ENCODE peak calls at places on chromosome 22, in seven cellular contexts. P is Panc1, K is HCT116, D is prostate gland, H is adrenal gland, Y is psoas muscle, O is OCI-LY7. N is an unnamed sample. For H3K36me3, the result is how much of the 10 kb centered on the place peaks cover.

GRCh38 chr22:29149841-29150555 is 55.7 kb upstream of the EMID1 start:
- DNase-seq in H (peak), P (no peak), Y (peak), O (no peak), D (no peak), K (no peak), N (no peak)

GRCh38 chr22:42905702-42906183 is 48.7 kb upstream of the ARFGAP3 start:
- DNase-seq in P (no peak), Y (peak), H (peak), K (no peak), D (peak), O (no peak), N (no peak)

GRCh38 chr22:20109411-20110358 is 6.2 kb upstream of the RANBP1 start:
- DNase-seq in P (no peak), K (no peak), H (peak), O (no peak), Y (peak), D (no peak), N (no peak)

GRCh38 chr22:36568846-36569245 is 39.9 kb upstream of the EIF3D start:
- DNase-seq in D (no peak), O (no peak), Y (no peak), P (no peak), K (no peak), H (no peak), N (no peak)

GRCh38 chr22:33568934-33569496 is 351.3 kb downstream of the LARGE1 start:
- DNase-seq in P (no peak), D (no peak), H (no peak), O (peak), Y (no peak), K (no peak), N (no peak)

GRCh38 chr22:22210375-22210774 is 34.2 kb upstream of the VPREB1 start:
- DNase-seq in P (peak), H (no peak), Y (no peak), D (no peak), K (peak), O (no peak), N (no peak)

GRCh38 chr22:21587803-21588611 is 20.5 kb downstream of the UBE2L3 start:
- DNase-seq in H (no peak), O (peak), D (no peak), K (no peak), Y (no peak), P (no peak), N (no peak)

GRCh38 chr22:37487559-37487958 is 1.4 kb upstream of the MFNG start:
- DNase-seq in P (no peak), K (no peak), H (no peak), Y (no peak), O (peak), D (no peak), N (peak)

GRCh38 chr22:44220727-44221680 is 40.3 kb downstream of the PARVG start:
- DNase-seq in O (no peak), D (no peak), Y (no peak), H (no peak), P (no peak), K (no peak), N (no peak)

GRCh38 chr22:38751422-38752346 is 4.1 kb downstream of the SUN2 start:
- DNase-seq in O (peak), Y (peak), D (peak), H (peak), P (no peak), K (no peak), N (no peak)

GRCh38 chr22:40922484-40923303 is 28.5 kb upstream of the RBX1 start:
- DNase-seq in O (peak), P (peak), H (no peak), Y (no peak), K (peak), D (peak), N (no peak)

GRCh38 chr22:29480512-29481264 is 670 bp downstream of the NEFH start:
- DNase-seq in D (no peak), O (no peak), Y (no peak), P (no peak), K (no peak), H (peak), N (no peak)

GRCh38 chr22:36562261-36562835 is 33.4 kb upstream of the EIF3D start:
- DNase-seq in O (no peak), D (no peak), K (no peak), P (no peak), H (no peak), Y (no peak), N (no peak)

GRCh38 chr22:43305806-43306205 is 37.4 kb downstream of the SCUBE1 start:
- DNase-seq in P (no peak), D (no peak), K (no peak), Y (no peak), H (no peak), O (no peak), N (no peak)

GRCh38 chr22:50683086-50683993 is 10.7 kb downstream of the SHANK3 start:
- DNase-seq in Y (no peak), K (no peak), H (no peak), D (no peak), O (no peak), P (no peak), N (peak)

GRCh38 chr22:40325315-40325714 is 21.0 kb upstream of the ADSL start:
- DNase-seq in Y (no peak), O (no peak), H (no peak), K (no peak), P (no peak), D (no peak), N (no peak)

GRCh38 chr22:42644422-42645340 is 4.3 kb upstream of the ATP5MGL start:
- DNase-seq in D (no peak), Y (peak), H (peak), P (no peak), O (no peak), K (no peak), N (no peak)

GRCh38 chr22:37681556-37682049 is 4.5 kb upstream of the NOL12 start:
- DNase-seq in Y (peak), D (peak), O (peak), K (peak), P (peak), H (peak), N (peak)

GRCh38 chr22:33110562-33111163 is 52.5 kb upstream of the SYN3 start:
- DNase-seq in P (no peak), D (no peak), H (peak), Y (no peak), K (no peak), O (no peak), N (no peak)

GRCh38 chr22:32685527-32685926 is 116.0 kb upstream of the TIMP3 start:
- DNase-seq in O (no peak), Y (no peak), P (no peak), D (no peak), K (no peak), H (no peak), N (no peak)

GRCh38 chr22:23137905-23138520 is 3.8 kb downstream of the RSPH14 start:
- DNase-seq in K (no peak), D (no peak), P (no peak), O (peak), Y (no peak), H (no peak), N (no peak)

GRCh38 chr22:40044870-40045834 is 50.4 kb downstream of the FAM83F start:
- DNase-seq in K (no peak), H (peak), P (no peak), Y (peak), O (peak), D (no peak), N (peak)

GRCh38 chr22:21451545-21452520 is 15.4 kb upstream of the TMEM191C start:
- DNase-seq in H (no peak), P (no peak), K (no peak), D (peak), Y (no peak), O (no peak), N (no peak)

GRCh38 chr22:43883012-43883661 is 8.7 kb downstream of the PNPLA5 start:
- DNase-seq in Y (peak), D (peak), K (peak), P (peak), O (peak), H (no peak), N (peak)

GRCh38 chr22:43516386-43516785 is 104.6 kb downstream of the MPPED1 start:
- DNase-seq in P (no peak), K (no peak), H (no peak), O (no peak), D (no peak), Y (no peak), N (no peak)

GRCh38 chr22:43515902-43516301 is 104.1 kb downstream of the MPPED1 start:
- DNase-seq in P (no peak), H (no peak), Y (no peak), O (no peak), D (no peak), K (no peak), N (peak)

GRCh38 chr22:38109391-38110000 is 988 bp downstream of the BAIAP2L2 start:
- DNase-seq in P (no peak), O (peak), K (no peak), H (no peak), D (no peak), Y (no peak), N (no peak)

GRCh38 chr22:43917523-43917922 is 6.1 kb upstream of the PNPLA3 start:
- DNase-seq in P (no peak), O (no peak), H (no peak), D (no peak), Y (no peak), K (no peak), N (no peak)

GRCh38 chr22:30080805-30081204 is 541 bp downstream of the HORMAD2 start:
- DNase-seq in O (no peak), H (no peak), Y (no peak), K (no peak), P (no peak), D (no peak), N (no peak)

GRCh38 chr22:32123657-32124056 is 35.4 kb downstream of the C22orf42 start:
- DNase-seq in P (no peak), O (no peak), Y (no peak), K (no peak), D (no peak), H (no peak), N (no peak)

GRCh38 chr22:35484651-35485372 is 55.8 kb upstream of the RASD2 start:
- DNase-seq in P (no peak), Y (no peak), K (no peak), D (no peak), H (no peak), O (no peak), N (no peak)

GRCh38 chr22:33851240-33851639 is 69.0 kb downstream of the LARGE1 start:
- DNase-seq in D (no peak), O (peak), K (no peak), H (no peak), P (no peak), Y (no peak), N (no peak)

GRCh38 chr22:17748555-17749353 is 25.5 kb downstream of the BID start:
- DNase-seq in Y (no peak), O (no peak), H (no peak), P (no peak), K (no peak), D (no peak), N (no peak)

GRCh38 chr22:38338772-38339379 is 21.6 kb upstream of the CSNK1E start:
- DNase-seq in H (peak), O (no peak), K (no peak), P (no peak), Y (peak), D (no peak), N (peak)

GRCh38 chr22:29780781-29781676 is 13.9 kb downstream of the UQCR10 start:
- DNase-seq in H (no peak), K (no peak), Y (no peak), P (no peak), D (no peak), O (no peak), N (no peak)

GRCh38 chr22:43861529-43861928 is 784 bp downstream of the SULT4A1 start:
- DNase-seq in D (no peak), H (peak), P (no peak), O (no peak), K (no peak), Y (peak), N (peak)

GRCh38 chr22:48942698-48943566 is 884.7 kb downstream of the BRD1 start:
- DNase-seq in O (no peak), Y (no peak), D (no peak), P (no peak), K (no peak), H (no peak), N (no peak)

GRCh38 chr22:48944756-48945620 is 882.7 kb downstream of the BRD1 start:
- DNase-seq in K (no peak), P (no peak), O (no peak), H (no peak), D (no peak), Y (no peak), N (no peak)

GRCh38 chr22:48944433-48944755 is 883.3 kb downstream of the BRD1 start:
- DNase-seq in P (no peak), H (no peak), D (no peak), O (no peak), K (no peak), Y (no peak), N (no peak)

GRCh38 chr22:48941903-48942625 is 885.6 kb downstream of the BRD1 start:
- DNase-seq in K (no peak), Y (no peak), D (no peak), H (no peak), P (no peak), O (no peak), N (no peak)

GRCh38 chr22:48943567-48944432 is 883.9 kb downstream of the BRD1 start:
- DNase-seq in Y (no peak), D (no peak), H (no peak), K (no peak), O (peak), P (no peak), N (peak)
- TF ChIP-seq CTCF in Y (peak), D (peak), H (peak), K (peak), O (peak), P (peak), N (peak)

DNA sequence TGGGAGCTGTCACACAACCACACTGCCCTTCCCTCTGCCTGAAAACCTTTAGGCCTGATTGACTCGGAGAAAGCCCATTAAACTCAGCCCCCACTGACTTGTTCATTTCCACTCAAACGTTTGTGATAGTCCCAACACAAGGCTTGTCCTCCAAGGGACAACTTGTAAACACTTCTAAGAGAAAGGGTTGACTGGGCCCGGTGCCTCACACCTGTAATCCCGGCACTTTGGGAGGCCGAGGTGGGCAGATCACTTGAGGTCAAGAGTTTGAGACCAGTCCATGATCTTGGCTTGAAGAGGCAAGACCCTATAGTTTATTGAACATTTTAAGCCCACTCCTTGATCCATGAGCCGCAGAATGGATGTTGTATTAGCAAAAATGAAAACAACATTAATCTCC is 63.3 kb upstream of the PRODH start:
- DNase-seq in Y (no peak), H (no peak), D (no peak), P (no peak), K (no peak), O (no peak), N (no peak)
- H3K36me3 ChIP-seq in Y (under half), H (under half), D (under half), P (under half), K (under half), O (under half), N (under half)

GRCh38 chr22:27804016-27804415 is 2.5 kb upstream of the MN1 start:
- DNase-seq in H (no peak), Y (no peak), O (no peak), K (no peak), P (no peak), D (no peak), N (no peak)
- H3K27ac ChIP-seq in H (no peak), Y (no peak), O (no peak), K (no peak), P (no peak), D (no peak), N (no peak)

GRCh38 chr22:46744581-46744980 is 6.5 kb upstream of the CERK start:
- DNase-seq in H (no peak), K (no peak), Y (no peak), O (no peak), P (no peak), D (no peak), N (no peak)
- TF ChIP-seq CTCF in H (no peak), K (no peak), Y (no peak), O (no peak), P (no peak), D (no peak), N (no peak)

GRCh38 chr22:25804676-25805075 is 62.7 kb downstream of the MYO18B start:
- DNase-seq in K (no peak), D (no peak), O (no peak), H (no peak), P (no peak), Y (no peak), N (no peak)
- H3K36me3 ChIP-seq in K (under half), D (under half), O (under half), H (under half), P (under half), Y (under half), N (under half)

DNA sequence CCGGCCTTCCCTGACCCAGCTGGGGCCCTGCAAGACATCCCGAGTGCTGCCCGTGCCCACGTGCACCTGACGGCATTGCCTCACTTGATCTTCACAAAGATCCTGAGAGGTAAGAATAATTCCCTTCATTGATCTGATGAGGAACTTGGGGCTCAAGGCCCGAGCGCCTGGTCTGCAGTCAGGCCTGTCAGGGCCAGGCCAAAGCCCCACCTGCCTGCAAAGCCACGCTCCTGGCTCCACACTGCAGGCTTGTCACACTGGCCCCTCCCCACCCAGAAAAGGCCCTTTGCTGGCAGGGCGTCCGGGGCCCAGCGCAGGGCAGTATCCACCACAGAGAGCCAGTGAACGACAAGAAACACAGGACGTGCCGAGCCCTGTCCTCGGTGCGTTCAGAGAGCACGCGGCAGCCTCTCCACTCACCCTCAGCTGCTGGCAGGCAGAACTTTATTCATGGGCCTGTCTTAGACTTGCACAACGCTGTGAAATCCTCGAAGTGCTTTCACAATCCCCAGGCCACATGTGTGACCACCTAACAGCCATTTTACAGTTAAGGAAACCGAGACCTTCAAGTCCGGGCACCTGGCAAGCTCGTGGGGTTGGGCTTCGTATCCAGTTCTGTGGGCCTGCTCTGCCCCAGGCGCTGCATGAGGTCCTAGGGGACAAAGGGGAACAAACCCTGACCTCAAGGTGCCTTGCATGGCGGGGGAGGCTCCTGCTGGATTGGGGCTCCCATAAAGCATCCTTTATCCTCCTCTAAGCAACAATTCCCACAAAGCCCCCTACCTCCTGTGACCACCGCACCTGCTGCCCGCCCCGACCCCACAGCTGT is 14.7 kb downstream of the KIAA0930 start:
- DNase-seq in H (peak), P (no peak), Y (peak), K (no peak), D (peak), O (no peak), N (no peak)
- H3K27ac ChIP-seq in H (peak), P (no peak), Y (no peak), K (no peak), D (peak), O (no peak), N (no peak)

GRCh38 chr22:25896098-25896497 is 154.1 kb downstream of the MYO18B start:
- DNase-seq in H (no peak), D (no peak), K (no peak), Y (no peak), O (peak), P (no peak), N (peak)
- TF ChIP-seq CTCF in H (no peak), D (no peak), K (no peak), Y (no peak), O (peak), P (peak), N (peak)

GRCh38 chr22:24177045-24177444 is 4.2 kb upstream of the SUSD2 start:
- DNase-seq in O (no peak), P (no peak), H (no peak), Y (no peak), D (no peak), K (no peak), N (no peak)
- H3K36me3 ChIP-seq in O (under half), P (under half), H (under half), Y (under half), D (under half), K (under half), N (half or more)